ENCODE peak calls at places on chromosomes 11 and 22, in nine cellular contexts. One of them, this sample, is unnamed.

GRCh38 chr11:114562166-114562916 is 2.7 kb upstream of the NXPE1 start:
- DNase-seq in progenitor cell of endocrine pancreas: no peak
- DNase-seq in C1 segment of cervical spinal cord: no peak
- DNase-seq in stimulated activated CD4-positive, alpha-beta T cell treated with anti-CD3 and anti-CD28 coated beads, Interleukin-15, amount 100 ng/mL, for 1 hour: no peak
- DNase-seq in tibial nerve: no peak
- DNase-seq in naive thymus-derived CD4-positive, alpha-beta T cell: no peak
- DNase-seq in AG09319: no peak
- DNase-seq in activated gamma-delta T cell: no peak
- DNase-seq in testis: no peak
- DNase-seq in this sample: no peak

GRCh38 chr11:120303004-120303637 is 22.0 kb upstream of the TLCD5 start:
- DNase-seq in naive thymus-derived CD4-positive, alpha-beta T cell: no peak
- DNase-seq in stimulated activated CD4-positive, alpha-beta T cell treated with anti-CD3 and anti-CD28 coated beads, Interleukin-15, amount 100 ng/mL, for 1 hour: peak; percentile 9
- DNase-seq in progenitor cell of endocrine pancreas: peak; percentile 55
- DNase-seq in AG09319: peak; percentile 49
- DNase-seq in activated gamma-delta T cell: no peak
- DNase-seq in testis: peak; percentile 84
- DNase-seq in C1 segment of cervical spinal cord: peak; percentile 25
- DNase-seq in tibial nerve: peak; percentile 82
- DNase-seq in this sample: peak; percentile 77

GRCh38 chr11:130379276-130379675 is 49.1 kb downstream of the ADAMTS8 start:
- DNase-seq in activated gamma-delta T cell: no peak
- DNase-seq in naive thymus-derived CD4-positive, alpha-beta T cell: no peak
- DNase-seq in stimulated activated CD4-positive, alpha-beta T cell treated with anti-CD3 and anti-CD28 coated beads, Interleukin-15, amount 100 ng/mL, for 1 hour: no peak
- DNase-seq in testis: no peak
- DNase-seq in AG09319: no peak
- DNase-seq in progenitor cell of endocrine pancreas: no peak
- DNase-seq in tibial nerve: no peak
- DNase-seq in C1 segment of cervical spinal cord: no peak
- DNase-seq in this sample: no peak

GRCh38 chr22:25172153-25172552 is 27.5 kb upstream of the CRYBB3 start:
- DNase-seq in activated gamma-delta T cell: no peak
- DNase-seq in testis: peak; percentile 54
- DNase-seq in tibial nerve: no peak
- DNase-seq in stimulated activated CD4-positive, alpha-beta T cell treated with anti-CD3 and anti-CD28 coated beads, Interleukin-15, amount 100 ng/mL, for 1 hour: no peak
- DNase-seq in progenitor cell of endocrine pancreas: no peak
- DNase-seq in naive thymus-derived CD4-positive, alpha-beta T cell: peak; percentile 23
- DNase-seq in AG09319: no peak
- DNase-seq in C1 segment of cervical spinal cord: no peak
- DNase-seq in this sample: peak; percentile 32

GRCh38 chr11:75198278-75198948 is 42.2 kb upstream of the TPBGL start:
- DNase-seq in tibial nerve: no peak
- DNase-seq in naive thymus-derived CD4-positive, alpha-beta T cell: no peak
- DNase-seq in C1 segment of cervical spinal cord: no peak
- DNase-seq in progenitor cell of endocrine pancreas: no peak
- DNase-seq in activated gamma-delta T cell: no peak
- DNase-seq in testis: no peak
- DNase-seq in AG09319: no peak
- DNase-seq in stimulated activated CD4-positive, alpha-beta T cell treated with anti-CD3 and anti-CD28 coated beads, Interleukin-15, amount 100 ng/mL, for 1 hour: no peak
- DNase-seq in this sample: no peak

GRCh38 chr11:102469196-102469821 is 16.7 kb upstream of the TMEM123 start:
- DNase-seq in tibial nerve: no peak
- DNase-seq in progenitor cell of endocrine pancreas: no peak
- DNase-seq in AG09319: no peak
- DNase-seq in activated gamma-delta T cell: no peak
- DNase-seq in testis: no peak
- DNase-seq in stimulated activated CD4-positive, alpha-beta T cell treated with anti-CD3 and anti-CD28 coated beads, Interleukin-15, amount 100 ng/mL, for 1 hour: no peak
- DNase-seq in naive thymus-derived CD4-positive, alpha-beta T cell: no peak
- DNase-seq in C1 segment of cervical spinal cord: no peak
- DNase-seq in this sample: no peak

GRCh38 chr11:120877746-120878365 is 146.0 kb upstream of the TBCEL start:
- DNase-seq in naive thymus-derived CD4-positive, alpha-beta T cell: no peak
- DNase-seq in AG09319: no peak
- DNase-seq in progenitor cell of endocrine pancreas: no peak
- DNase-seq in stimulated activated CD4-positive, alpha-beta T cell treated with anti-CD3 and anti-CD28 coated beads, Interleukin-15, amount 100 ng/mL, for 1 hour: no peak
- DNase-seq in tibial nerve: no peak
- DNase-seq in testis: no peak
- DNase-seq in C1 segment of cervical spinal cord: no peak
- DNase-seq in activated gamma-delta T cell: no peak
- DNase-seq in this sample: no peak

GRCh38 chr11:4607111-4607510 is 920 bp downstream of the TRIM68 start:
- DNase-seq in C1 segment of cervical spinal cord: no peak
- DNase-seq in tibial nerve: no peak
- DNase-seq in AG09319: no peak
- DNase-seq in naive thymus-derived CD4-positive, alpha-beta T cell: no peak
- DNase-seq in progenitor cell of endocrine pancreas: no peak
- DNase-seq in activated gamma-delta T cell: no peak
- DNase-seq in stimulated activated CD4-positive, alpha-beta T cell treated with anti-CD3 and anti-CD28 coated beads, Interleukin-15, amount 100 ng/mL, for 1 hour: no peak
- DNase-seq in testis: no peak
- DNase-seq in this sample: no peak

GRCh38 chr11:125625594-125626380 is 824 bp downstream of the CHEK1 start:
- DNase-seq in AG09319: peak; percentile 66
- DNase-seq in stimulated activated CD4-positive, alpha-beta T cell treated with anti-CD3 and anti-CD28 coated beads, Interleukin-15, amount 100 ng/mL, for 1 hour: peak; percentile 66
- DNase-seq in tibial nerve: peak; percentile 84
- DNase-seq in progenitor cell of endocrine pancreas: peak; percentile 83
- DNase-seq in activated gamma-delta T cell: peak; percentile 72
- DNase-seq in naive thymus-derived CD4-positive, alpha-beta T cell: peak; percentile 74
- DNase-seq in testis: peak; percentile 94
- DNase-seq in C1 segment of cervical spinal cord: peak; percentile 90
- DNase-seq in this sample: peak; percentile 88

GRCh38 chr11:24781288-24781687 is 284.4 kb downstream of the LUZP2 start:
- DNase-seq in naive thymus-derived CD4-positive, alpha-beta T cell: no peak
- DNase-seq in progenitor cell of endocrine pancreas: no peak
- DNase-seq in AG09319: no peak
- DNase-seq in testis: no peak
- DNase-seq in tibial nerve: no peak
- DNase-seq in activated gamma-delta T cell: no peak
- DNase-seq in stimulated activated CD4-positive, alpha-beta T cell treated with anti-CD3 and anti-CD28 coated beads, Interleukin-15, amount 100 ng/mL, for 1 hour: no peak
- DNase-seq in C1 segment of cervical spinal cord: no peak
- DNase-seq in this sample: no peak

GRCh38 chr11:60469723-60470122 is 14.1 kb downstream of the MS4A1 start:
- DNase-seq in naive thymus-derived CD4-positive, alpha-beta T cell: no peak
- DNase-seq in tibial nerve: no peak
- DNase-seq in C1 segment of cervical spinal cord: no peak
- DNase-seq in testis: no peak
- DNase-seq in progenitor cell of endocrine pancreas: no peak
- DNase-seq in AG09319: no peak
- DNase-seq in activated gamma-delta T cell: no peak
- DNase-seq in stimulated activated CD4-positive, alpha-beta T cell treated with anti-CD3 and anti-CD28 coated beads, Interleukin-15, amount 100 ng/mL, for 1 hour: no peak
- DNase-seq in this sample: no peak

GRCh38 chr22:32680277-32680676 is 121.2 kb upstream of the TIMP3 start:
- DNase-seq in progenitor cell of endocrine pancreas: no peak
- DNase-seq in testis: no peak
- DNase-seq in AG09319: no peak
- DNase-seq in activated gamma-delta T cell: no peak
- DNase-seq in stimulated activated CD4-positive, alpha-beta T cell treated with anti-CD3 and anti-CD28 coated beads, Interleukin-15, amount 100 ng/mL, for 1 hour: no peak
- DNase-seq in tibial nerve: no peak
- DNase-seq in naive thymus-derived CD4-positive, alpha-beta T cell: no peak
- DNase-seq in C1 segment of cervical spinal cord: no peak
- DNase-seq in this sample: no peak

GRCh38 chr22:50011447-50012200 is 941 bp downstream of the IL17REL start:
- DNase-seq in tibial nerve: no peak
- DNase-seq in AG09319: no peak
- DNase-seq in progenitor cell of endocrine pancreas: peak; percentile 8
- DNase-seq in activated gamma-delta T cell: no peak
- DNase-seq in C1 segment of cervical spinal cord: no peak
- DNase-seq in naive thymus-derived CD4-positive, alpha-beta T cell: no peak
- DNase-seq in testis: no peak
- DNase-seq in stimulated activated CD4-positive, alpha-beta T cell treated with anti-CD3 and anti-CD28 coated beads, Interleukin-15, amount 100 ng/mL, for 1 hour: no peak
- DNase-seq in this sample: no peak

GRCh38 chr22:39470462-39471335 is 13.9 kb downstream of the MGAT3 start:
- DNase-seq in naive thymus-derived CD4-positive, alpha-beta T cell: no peak
- DNase-seq in progenitor cell of endocrine pancreas: no peak
- DNase-seq in activated gamma-delta T cell: no peak
- DNase-seq in stimulated activated CD4-positive, alpha-beta T cell treated with anti-CD3 and anti-CD28 coated beads, Interleukin-15, amount 100 ng/mL, for 1 hour: no peak
- DNase-seq in tibial nerve: no peak
- DNase-seq in testis: no peak
- DNase-seq in AG09319: no peak
- DNase-seq in C1 segment of cervical spinal cord: no peak
- DNase-seq in this sample: no peak

GRCh38 chr22:37803636-37804371 is 3.9 kb upstream of the GCAT start:
- DNase-seq in naive thymus-derived CD4-positive, alpha-beta T cell: no peak
- DNase-seq in AG09319: no peak
- DNase-seq in testis: peak; percentile 34
- DNase-seq in progenitor cell of endocrine pancreas: no peak
- DNase-seq in tibial nerve: no peak
- DNase-seq in C1 segment of cervical spinal cord: no peak
- DNase-seq in stimulated activated CD4-positive, alpha-beta T cell treated with anti-CD3 and anti-CD28 coated beads, Interleukin-15, amount 100 ng/mL, for 1 hour: no peak
- DNase-seq in activated gamma-delta T cell: no peak
- DNase-seq in this sample: no peak

GRCh38 chr11:95508219-95508880 is 277.3 kb upstream of the SESN3 start:
- DNase-seq in activated gamma-delta T cell: no peak
- DNase-seq in tibial nerve: peak; percentile 40
- DNase-seq in progenitor cell of endocrine pancreas: no peak
- DNase-seq in stimulated activated CD4-positive, alpha-beta T cell treated with anti-CD3 and anti-CD28 coated beads, Interleukin-15, amount 100 ng/mL, for 1 hour: no peak
- DNase-seq in C1 segment of cervical spinal cord: no peak
- DNase-seq in naive thymus-derived CD4-positive, alpha-beta T cell: no peak
- DNase-seq in AG09319: no peak
- DNase-seq in testis: no peak
- DNase-seq in this sample: no peak

GRCh38 chr11:89201138-89201537 is 23.5 kb downstream of the TYR start:
- DNase-seq in tibial nerve: no peak
- DNase-seq in AG09319: no peak
- DNase-seq in testis: no peak
- DNase-seq in activated gamma-delta T cell: no peak
- DNase-seq in C1 segment of cervical spinal cord: no peak
- DNase-seq in progenitor cell of endocrine pancreas: no peak
- DNase-seq in naive thymus-derived CD4-positive, alpha-beta T cell: no peak
- DNase-seq in stimulated activated CD4-positive, alpha-beta T cell treated with anti-CD3 and anti-CD28 coated beads, Interleukin-15, amount 100 ng/mL, for 1 hour: no peak
- DNase-seq in this sample: no peak

GRCh38 chr11:61841636-61842332 is 13.7 kb downstream of the FADS2 start:
- DNase-seq in AG09319: no peak
- DNase-seq in C1 segment of cervical spinal cord: peak; percentile 7
- DNase-seq in progenitor cell of endocrine pancreas: no peak
- DNase-seq in tibial nerve: no peak
- DNase-seq in testis: peak; percentile 84
- DNase-seq in activated gamma-delta T cell: no peak
- DNase-seq in stimulated activated CD4-positive, alpha-beta T cell treated with anti-CD3 and anti-CD28 coated beads, Interleukin-15, amount 100 ng/mL, for 1 hour: no peak
- DNase-seq in naive thymus-derived CD4-positive, alpha-beta T cell: no peak
- DNase-seq in this sample: no peak

GRCh38 chr11:41379084-41379483 is 80.4 kb downstream of the LRRC4C start:
- DNase-seq in C1 segment of cervical spinal cord: no peak
- DNase-seq in testis: no peak
- DNase-seq in progenitor cell of endocrine pancreas: no peak
- DNase-seq in activated gamma-delta T cell: no peak
- DNase-seq in tibial nerve: no peak
- DNase-seq in naive thymus-derived CD4-positive, alpha-beta T cell: no peak
- DNase-seq in stimulated activated CD4-positive, alpha-beta T cell treated with anti-CD3 and anti-CD28 coated beads, Interleukin-15, amount 100 ng/mL, for 1 hour: no peak
- DNase-seq in AG09319: no peak
- DNase-seq in this sample: no peak

GRCh38 chr11:127994736-127995135 is 592.6 kb downstream of the ETS1 start:
- DNase-seq in progenitor cell of endocrine pancreas: no peak
- DNase-seq in AG09319: no peak
- DNase-seq in naive thymus-derived CD4-positive, alpha-beta T cell: no peak
- DNase-seq in C1 segment of cervical spinal cord: no peak
- DNase-seq in stimulated activated CD4-positive, alpha-beta T cell treated with anti-CD3 and anti-CD28 coated beads, Interleukin-15, amount 100 ng/mL, for 1 hour: no peak
- DNase-seq in testis: no peak
- DNase-seq in activated gamma-delta T cell: no peak
- DNase-seq in tibial nerve: no peak
- DNase-seq in this sample: no peak

GRCh38 chr11:68041617-68042218 is 2.9 kb downstream of the TCIRG1 start:
- DNase-seq in naive thymus-derived CD4-positive, alpha-beta T cell: no peak
- DNase-seq in AG09319: no peak
- DNase-seq in tibial nerve: no peak
- DNase-seq in progenitor cell of endocrine pancreas: no peak
- DNase-seq in testis: no peak
- DNase-seq in C1 segment of cervical spinal cord: no peak
- DNase-seq in activated gamma-delta T cell: no peak
- DNase-seq in stimulated activated CD4-positive, alpha-beta T cell treated with anti-CD3 and anti-CD28 coated beads, Interleukin-15, amount 100 ng/mL, for 1 hour: no peak
- DNase-seq in this sample: no peak

GRCh38 chr22:37115032-37115431 is 5.5 kb upstream of the TMPRSS6 start:
- DNase-seq in activated gamma-delta T cell: no peak
- DNase-seq in naive thymus-derived CD4-positive, alpha-beta T cell: no peak
- DNase-seq in progenitor cell of endocrine pancreas: no peak
- DNase-seq in AG09319: no peak
- DNase-seq in tibial nerve: no peak
- DNase-seq in stimulated activated CD4-positive, alpha-beta T cell treated with anti-CD3 and anti-CD28 coated beads, Interleukin-15, amount 100 ng/mL, for 1 hour: no peak
- DNase-seq in testis: no peak
- DNase-seq in C1 segment of cervical spinal cord: no peak
- DNase-seq in this sample: no peak

GRCh38 chr11:64181506-64182411 is 4.2 kb upstream of the STIP1 start:
- DNase-seq in tibial nerve: peak; percentile 88
- DNase-seq in AG09319: peak; percentile 65
- DNase-seq in C1 segment of cervical spinal cord: peak; percentile 84
- DNase-seq in stimulated activated CD4-positive, alpha-beta T cell treated with anti-CD3 and anti-CD28 coated beads, Interleukin-15, amount 100 ng/mL, for 1 hour: no peak
- DNase-seq in activated gamma-delta T cell: no peak
- DNase-seq in testis: peak; percentile 97
- DNase-seq in naive thymus-derived CD4-positive, alpha-beta T cell: no peak
- DNase-seq in progenitor cell of endocrine pancreas: peak; percentile 40
- DNase-seq in this sample: peak; percentile 57

GRCh38 chr22:42919199-42919598 is 62.1 kb upstream of the ARFGAP3 start:
- DNase-seq in C1 segment of cervical spinal cord: no peak
- DNase-seq in testis: no peak
- DNase-seq in progenitor cell of endocrine pancreas: no peak
- DNase-seq in tibial nerve: no peak
- DNase-seq in naive thymus-derived CD4-positive, alpha-beta T cell: no peak
- DNase-seq in stimulated activated CD4-positive, alpha-beta T cell treated with anti-CD3 and anti-CD28 coated beads, Interleukin-15, amount 100 ng/mL, for 1 hour: no peak
- DNase-seq in AG09319: no peak
- DNase-seq in activated gamma-delta T cell: no peak
- DNase-seq in this sample: no peak

GRCh38 chr11:65440831-65441499 is 18.4 kb downstream of the NEAT1 start:
- DNase-seq in AG09319: no peak
- DNase-seq in stimulated activated CD4-positive, alpha-beta T cell treated with anti-CD3 and anti-CD28 coated beads, Interleukin-15, amount 100 ng/mL, for 1 hour: no peak
- DNase-seq in tibial nerve: no peak
- DNase-seq in C1 segment of cervical spinal cord: no peak
- DNase-seq in naive thymus-derived CD4-positive, alpha-beta T cell: no peak
- DNase-seq in progenitor cell of endocrine pancreas: no peak
- DNase-seq in activated gamma-delta T cell: no peak
- DNase-seq in testis: no peak
- DNase-seq in this sample: no peak

GRCh38 chr11:66880484-66881211 is 23.8 kb downstream of the LRFN4 start:
- DNase-seq in stimulated activated CD4-positive, alpha-beta T cell treated with anti-CD3 and anti-CD28 coated beads, Interleukin-15, amount 100 ng/mL, for 1 hour: no peak
- DNase-seq in AG09319: no peak
- DNase-seq in tibial nerve: no peak
- DNase-seq in C1 segment of cervical spinal cord: peak; percentile 34
- DNase-seq in testis: no peak
- DNase-seq in activated gamma-delta T cell: no peak
- DNase-seq in naive thymus-derived CD4-positive, alpha-beta T cell: no peak
- DNase-seq in progenitor cell of endocrine pancreas: no peak
- DNase-seq in this sample: no peak

GRCh38 chr11:68798221-68798813 is 43.4 kb downstream of the CPT1A start:
- DNase-seq in naive thymus-derived CD4-positive, alpha-beta T cell: peak; percentile 28
- DNase-seq in tibial nerve: peak; percentile 35
- DNase-seq in stimulated activated CD4-positive, alpha-beta T cell treated with anti-CD3 and anti-CD28 coated beads, Interleukin-15, amount 100 ng/mL, for 1 hour: no peak
- DNase-seq in progenitor cell of endocrine pancreas: peak; percentile 24
- DNase-seq in testis: peak; percentile 73
- DNase-seq in activated gamma-delta T cell: no peak
- DNase-seq in AG09319: no peak
- DNase-seq in C1 segment of cervical spinal cord: no peak
- DNase-seq in this sample: peak; percentile 39

GRCh38 chr22:41971431-41971830 is 2.2 kb downstream of the SEPTIN3 start:
- DNase-seq in progenitor cell of endocrine pancreas: no peak
- DNase-seq in C1 segment of cervical spinal cord: no peak
- DNase-seq in AG09319: no peak
- DNase-seq in stimulated activated CD4-positive, alpha-beta T cell treated with anti-CD3 and anti-CD28 coated beads, Interleukin-15, amount 100 ng/mL, for 1 hour: no peak
- DNase-seq in tibial nerve: no peak
- DNase-seq in activated gamma-delta T cell: no peak
- DNase-seq in naive thymus-derived CD4-positive, alpha-beta T cell: no peak
- DNase-seq in testis: no peak
- DNase-seq in this sample: no peak